ENCODE peak calls at places on chromosomes 13 and 19, in four cellular contexts. D, W, X and F are unnamed samples.

GRCh38 chr19:35276706-35277281 is 5.5 kb upstream of the HAMP start:
- DNase-seq in D (no peak), W (no peak), X (no peak), F (no peak)

GRCh38 chr13:55573565-55573964 is 1567.2 kb upstream of the PRR20A start:
- DNase-seq in D (no peak), W (no peak), X (no peak), F (no peak)

GRCh38 chr13:107329991-107330390 is 762.1 kb upstream of the ARGLU1 start:
- DNase-seq in D (no peak), W (no peak), X (no peak), F (no peak)

GRCh38 chr19:34096020-34096915 is 76.0 kb upstream of the LSM14A start:
- DNase-seq in D (peak; percentile 45), W (no peak), X (no peak), F (no peak)

GRCh38 chr19:35107541-35107939 is 8.1 kb upstream of the FXYD3 start:
- DNase-seq in D (no peak), W (peak; percentile 53), X (no peak), F (no peak)

GRCh38 chr19:52343548-52343947 is 7.5 kb downstream of the ZNF610 start:
- DNase-seq in D (no peak), W (peak; percentile 70), X (peak; percentile 22), F (peak; percentile 56)

GRCh38 chr19:21432590-21432989 is 35.7 kb downstream of the ZNF493 start:
- DNase-seq in D (no peak), W (no peak), X (no peak), F (no peak)

GRCh38 chr13:61531383-61532065 is 115.9 kb upstream of the PCDH20 start:
- DNase-seq in D (no peak), W (no peak), X (no peak), F (no peak)

GRCh38 chr13:48155850-48156249 is 60.9 kb upstream of the MED4 start:
- DNase-seq in D (peak; percentile 74), W (no peak), X (no peak), F (no peak)

GRCh38 chr13:110283661-110284516 is 23.1 kb downstream of the COL4A1 start:
- DNase-seq in D (no peak), W (no peak), X (no peak), F (no peak)

GRCh38 chr13:77698211-77699058 is 948 bp downstream of the SLAIN1 start:
- DNase-seq in D (no peak), W (peak; percentile 25), X (peak; percentile 13), F (peak; percentile 25)

GRCh38 chr13:96551540-96551939 is 442.7 kb downstream of the OXGR1 start:
- DNase-seq in D (no peak), W (no peak), X (no peak), F (no peak)

GRCh38 chr19:2507109-2507508 is 31.2 kb downstream of the GADD45B start:
- DNase-seq in D (peak; percentile 82), W (no peak), X (no peak), F (no peak)

GRCh38 chr13:71320452-71320851 is 546.6 kb downstream of the DACH1 start:
- DNase-seq in D (no peak), W (no peak), X (no peak), F (no peak)

GRCh38 chr19:50803633-50804419 is 13.6 kb downstream of the ACP4 start:
- DNase-seq in D (peak; percentile 54), W (no peak), X (no peak), F (no peak)

GRCh38 chr19:30070970-30071632 is 129.1 kb downstream of the URI1 start:
- DNase-seq in D (no peak), W (no peak), X (no peak), F (no peak)

GRCh38 chr13:104510422-104510821 is 1444.2 kb upstream of the SLC10A2 start:
- DNase-seq in D (no peak), W (no peak), X (no peak), F (no peak)

GRCh38 chr19:15421726-15422260 is 3.0 kb upstream of the AKAP8L start:
- DNase-seq in D (no peak), W (no peak), X (no peak), F (no peak)

GRCh38 chr13:32878172-32878571 is 138.1 kb upstream of the KL start:
- DNase-seq in D (no peak), W (no peak), X (no peak), F (no peak)

GRCh38 chr19:518292-519231 is 11.3 kb downstream of the TPGS1 start:
- DNase-seq in D (no peak), W (peak; percentile 18), X (peak; percentile 44), F (peak; percentile 66)

GRCh38 chr13:23161176-23161825 is 19.5 kb upstream of the SGCG start:
- DNase-seq in D (no peak), W (no peak), X (no peak), F (no peak)

GRCh38 chr19:28841531-28841930 is 371.4 kb downstream of the UQCRFS1 start:
- DNase-seq in D (no peak), W (no peak), X (no peak), F (no peak)

GRCh38 chr13:28326081-28326480 is 168.8 kb downstream of the FLT1 start:
- DNase-seq in D (no peak), W (no peak), X (no peak), F (no peak)

GRCh38 chr19:15107056-15108010 is at the start of gene SYDE1:
- DNase-seq in D (no peak), W (peak; percentile 68), X (no peak), F (peak; percentile 66)

GRCh38 chr19:12785431-12786011 is 5.8 kb upstream of the JUNB start:
- DNase-seq in D (no peak), W (no peak), X (no peak), F (no peak)

GRCh38 chr19:21483589-21484170 is 21.7 kb upstream of the ZNF429 start:
- DNase-seq in D (no peak), W (peak; percentile 52), X (peak; percentile 30), F (peak; percentile 62)

GRCh38 chr19:6278740-6279619 is 795 bp downstream of the MLLT1 start:
- DNase-seq in D (no peak), W (no peak), X (no peak), F (peak; percentile 67)

GRCh38 chr19:35045667-35046300 is 4.3 kb downstream of the HPN start:
- DNase-seq in D (no peak), W (no peak), X (no peak), F (no peak)

GRCh38 chr19:2327773-2328400 is 499 bp downstream of the LSM7 start:
- DNase-seq in D (no peak), W (no peak), X (peak; percentile 41), F (no peak)